ENCODE peak calls at places on chromosomes 1 and 21, in ten cellular contexts. One of them, this sample, is unnamed. For H3K36me3, the result is how much of the 10 kb centered on the place peaks cover.

GRCh38 chr1:61853545-61853944 is 111.3 kb downstream of the PATJ start:
- DNase-seq in IMR-90: peak
- DNase-seq in K562: no peak
- DNase-seq in GM23338: no peak
- DNase-seq in fibroblast of lung: peak
- DNase-seq in prostate gland: no peak
- DNase-seq in CD8-positive, alpha-beta memory T cell: no peak
- DNase-seq in OCI-LY7: peak
- DNase-seq in PC-3: peak
- DNase-seq in Panc1: no peak
- DNase-seq in this sample: peak

GRCh38 chr1:73065585-73065984 is 783.2 kb upstream of the NEGR1 start:
- DNase-seq in fibroblast of lung: peak
- DNase-seq in IMR-90: no peak
- DNase-seq in PC-3: peak
- DNase-seq in prostate gland: peak
- DNase-seq in K562: no peak
- DNase-seq in CD8-positive, alpha-beta memory T cell: no peak
- DNase-seq in OCI-LY7: no peak
- DNase-seq in GM23338: peak
- DNase-seq in Panc1: no peak
- DNase-seq in this sample: peak

GRCh38 chr1:228336308-228337030 is 70.2 kb downstream of the TRIM11 start:
- DNase-seq in OCI-LY7: no peak
- DNase-seq in prostate gland: no peak
- DNase-seq in Panc1: no peak
- DNase-seq in IMR-90: peak
- DNase-seq in GM23338: no peak
- DNase-seq in PC-3: no peak
- DNase-seq in fibroblast of lung: no peak
- DNase-seq in CD8-positive, alpha-beta memory T cell: no peak
- DNase-seq in K562: no peak
- DNase-seq in this sample: no peak

GRCh38 chr1:200290010-200290685 is 119.7 kb downstream of the ZNF281 start:
- DNase-seq in Panc1: no peak
- DNase-seq in K562: no peak
- DNase-seq in IMR-90: no peak
- DNase-seq in GM23338: peak
- DNase-seq in PC-3: peak
- DNase-seq in CD8-positive, alpha-beta memory T cell: no peak
- DNase-seq in prostate gland: no peak
- DNase-seq in OCI-LY7: peak
- DNase-seq in fibroblast of lung: no peak
- DNase-seq in this sample: peak

GRCh38 chr1:50268049-50268448 is 155.2 kb downstream of the DMRTA2 start:
- DNase-seq in Panc1: no peak
- DNase-seq in K562: no peak
- DNase-seq in IMR-90: no peak
- DNase-seq in fibroblast of lung: no peak
- DNase-seq in prostate gland: no peak
- DNase-seq in PC-3: peak
- DNase-seq in CD8-positive, alpha-beta memory T cell: no peak
- DNase-seq in GM23338: peak
- DNase-seq in OCI-LY7: peak
- DNase-seq in this sample: peak

GRCh38 chr1:58848818-58849411 is 65.1 kb upstream of the JUN start:
- DNase-seq in OCI-LY7: no peak
- DNase-seq in IMR-90: peak
- DNase-seq in Panc1: peak
- DNase-seq in PC-3: peak
- DNase-seq in K562: peak
- DNase-seq in CD8-positive, alpha-beta memory T cell: no peak
- DNase-seq in GM23338: peak
- DNase-seq in fibroblast of lung: peak
- DNase-seq in prostate gland: no peak
- DNase-seq in this sample: peak

GRCh38 chr1:100382657-100383056 is 30.4 kb downstream of the CDC14A start:
- DNase-seq in PC-3: no peak
- DNase-seq in prostate gland: no peak
- DNase-seq in Panc1: no peak
- DNase-seq in GM23338: no peak
- DNase-seq in K562: no peak
- DNase-seq in CD8-positive, alpha-beta memory T cell: no peak
- DNase-seq in fibroblast of lung: no peak
- DNase-seq in IMR-90: no peak
- DNase-seq in OCI-LY7: no peak
- DNase-seq in this sample: no peak

GRCh38 chr1:15066191-15066590 is 87.4 kb upstream of the TMEM51 start:
- DNase-seq in GM23338: no peak
- DNase-seq in K562: no peak
- DNase-seq in CD8-positive, alpha-beta memory T cell: no peak
- DNase-seq in fibroblast of lung: no peak
- DNase-seq in IMR-90: no peak
- DNase-seq in prostate gland: no peak
- DNase-seq in PC-3: no peak
- DNase-seq in OCI-LY7: no peak
- DNase-seq in Panc1: no peak
- DNase-seq in this sample: no peak

GRCh38 chr1:22080184-22080583 is 27.7 kb downstream of the CDC42 start:
- DNase-seq in OCI-LY7: no peak
- DNase-seq in PC-3: no peak
- DNase-seq in IMR-90: no peak
- DNase-seq in K562: no peak
- DNase-seq in GM23338: no peak
- DNase-seq in Panc1: no peak
- DNase-seq in CD8-positive, alpha-beta memory T cell: no peak
- DNase-seq in prostate gland: no peak
- DNase-seq in fibroblast of lung: no peak
- DNase-seq in this sample: no peak

GRCh38 chr1:112698366-112699310 is 8.3 kb downstream of the RHOC start:
- DNase-seq in OCI-LY7: no peak
- DNase-seq in K562: peak
- DNase-seq in PC-3: peak
- DNase-seq in GM23338: no peak
- DNase-seq in fibroblast of lung: no peak
- DNase-seq in prostate gland: peak
- DNase-seq in IMR-90: no peak
- DNase-seq in CD8-positive, alpha-beta memory T cell: no peak
- DNase-seq in Panc1: no peak
- DNase-seq in this sample: no peak

GRCh38 chr1:116920211-116920610 is 10.5 kb downstream of the PTGFRN start:
- DNase-seq in IMR-90: no peak
- DNase-seq in Panc1: no peak
- DNase-seq in CD8-positive, alpha-beta memory T cell: no peak
- DNase-seq in fibroblast of lung: no peak
- DNase-seq in prostate gland: no peak
- DNase-seq in K562: no peak
- DNase-seq in PC-3: peak
- DNase-seq in OCI-LY7: no peak
- DNase-seq in GM23338: no peak
- DNase-seq in this sample: no peak

GRCh38 chr1:19262047-19262446 is 10.4 kb downstream of the MRTO4 start:
- DNase-seq in CD8-positive, alpha-beta memory T cell: no peak
- DNase-seq in prostate gland: no peak
- DNase-seq in GM23338: no peak
- DNase-seq in K562: no peak
- DNase-seq in OCI-LY7: no peak
- DNase-seq in fibroblast of lung: no peak
- DNase-seq in IMR-90: no peak
- DNase-seq in Panc1: no peak
- DNase-seq in PC-3: no peak
- DNase-seq in this sample: no peak

GRCh38 chr1:19257178-19257914 is 5.7 kb downstream of the MRTO4 start:
- DNase-seq in GM23338: no peak
- DNase-seq in Panc1: no peak
- DNase-seq in IMR-90: no peak
- DNase-seq in OCI-LY7: no peak
- DNase-seq in prostate gland: no peak
- DNase-seq in fibroblast of lung: no peak
- DNase-seq in PC-3: no peak
- DNase-seq in CD8-positive, alpha-beta memory T cell: no peak
- DNase-seq in K562: no peak
- DNase-seq in this sample: no peak

GRCh38 chr1:19255288-19255687 is 3.7 kb downstream of the MRTO4 start:
- DNase-seq in PC-3: no peak
- DNase-seq in GM23338: no peak
- DNase-seq in CD8-positive, alpha-beta memory T cell: no peak
- DNase-seq in fibroblast of lung: no peak
- DNase-seq in Panc1: no peak
- DNase-seq in IMR-90: no peak
- DNase-seq in OCI-LY7: no peak
- DNase-seq in prostate gland: no peak
- DNase-seq in K562: no peak
- DNase-seq in this sample: no peak

GRCh38 chr1:19260211-19261138 is 8.9 kb downstream of the MRTO4 start:
- DNase-seq in PC-3: peak
- DNase-seq in prostate gland: no peak
- DNase-seq in GM23338: no peak
- DNase-seq in Panc1: no peak
- DNase-seq in fibroblast of lung: peak
- DNase-seq in K562: no peak
- DNase-seq in OCI-LY7: no peak
- DNase-seq in IMR-90: peak
- DNase-seq in CD8-positive, alpha-beta memory T cell: no peak
- DNase-seq in this sample: no peak

DNA sequence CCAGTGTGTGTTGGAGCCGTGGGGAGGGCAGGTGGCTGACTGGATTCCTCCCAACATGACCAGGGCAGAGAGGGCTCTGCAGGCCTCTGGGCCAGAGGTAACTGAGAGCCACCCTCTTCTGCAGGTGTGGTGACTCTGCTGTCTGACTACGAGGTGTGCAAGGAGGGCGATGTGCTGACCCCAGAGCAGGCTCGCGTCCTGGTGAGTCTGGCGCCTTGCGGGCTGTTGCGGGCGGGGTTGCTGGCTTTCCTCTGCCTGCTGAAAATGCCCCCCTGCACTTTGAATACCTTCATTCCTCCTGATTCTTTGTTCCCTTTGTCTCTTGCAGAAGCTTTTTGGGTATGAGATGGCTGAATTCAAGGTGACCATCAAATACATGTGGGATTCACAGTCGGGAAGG is 6.7 kb downstream of the MRTO4 start:
- DNase-seq in CD8-positive, alpha-beta memory T cell: no peak
- DNase-seq in prostate gland: no peak
- DNase-seq in K562: no peak
- DNase-seq in PC-3: no peak
- DNase-seq in IMR-90: no peak
- DNase-seq in fibroblast of lung: no peak
- DNase-seq in OCI-LY7: no peak
- DNase-seq in GM23338: no peak
- DNase-seq in Panc1: no peak
- DNase-seq in this sample: no peak
- H3K36me3 ChIP-seq in CD8-positive, alpha-beta memory T cell: under half
- H3K36me3 ChIP-seq in prostate gland: under half
- H3K36me3 ChIP-seq in K562: half or more
- H3K36me3 ChIP-seq in PC-3: half or more
- H3K36me3 ChIP-seq in IMR-90: under half
- H3K36me3 ChIP-seq in fibroblast of lung: under half
- H3K36me3 ChIP-seq in OCI-LY7: half or more
- H3K36me3 ChIP-seq in GM23338: under half
- H3K36me3 ChIP-seq in Panc1: under half
- H3K36me3 ChIP-seq in this sample: half or more

DNA sequence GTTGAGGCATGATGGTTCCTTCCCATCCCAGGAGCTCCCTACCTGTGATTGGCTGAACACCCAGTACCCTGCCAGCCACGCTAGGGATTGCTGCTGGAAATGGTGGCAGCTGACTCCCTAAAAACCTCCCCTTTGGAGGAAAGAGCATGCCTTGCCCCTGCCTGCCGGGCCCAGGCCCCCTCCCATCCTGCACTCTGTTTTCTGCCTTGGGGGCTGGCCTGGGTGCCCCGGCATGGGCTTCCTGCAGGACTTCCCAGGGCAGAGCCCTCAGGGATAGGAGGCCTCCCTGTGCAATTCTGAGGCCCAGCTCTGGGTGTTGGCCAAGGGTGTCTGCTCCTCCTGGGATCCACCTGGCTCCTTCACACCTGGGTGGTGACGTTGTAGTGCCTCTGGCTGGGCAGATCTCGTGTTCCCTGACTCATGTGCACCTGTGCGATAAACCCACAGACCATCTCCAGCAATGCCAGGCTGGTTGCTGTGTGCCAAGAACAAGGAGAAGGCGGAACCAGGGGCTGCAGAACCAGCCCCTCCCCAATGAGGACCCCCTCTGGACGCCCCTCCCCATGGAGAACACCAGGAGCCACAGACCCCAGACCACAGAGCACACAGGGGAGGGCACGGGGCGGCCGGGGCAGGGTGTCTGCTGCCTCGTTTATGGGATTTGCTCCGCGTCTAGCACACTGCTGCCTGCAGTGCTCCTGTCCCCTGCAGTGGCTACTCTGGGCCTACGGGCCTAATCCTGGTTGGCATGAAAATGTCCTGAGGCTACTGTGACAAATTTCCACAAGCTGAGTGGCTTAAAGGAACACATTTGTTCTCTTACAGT is 13.6 kb downstream of the CSTB start:
- DNase-seq in K562: no peak
- DNase-seq in PC-3: peak
- DNase-seq in OCI-LY7: no peak
- DNase-seq in IMR-90: no peak
- DNase-seq in Panc1: no peak
- DNase-seq in prostate gland: no peak
- DNase-seq in fibroblast of lung: no peak
- DNase-seq in GM23338: no peak
- DNase-seq in CD8-positive, alpha-beta memory T cell: no peak
- DNase-seq in this sample: no peak
- H3K4me3 ChIP-seq in K562: no peak
- H3K4me3 ChIP-seq in PC-3: no peak
- H3K4me3 ChIP-seq in OCI-LY7: no peak
- H3K4me3 ChIP-seq in IMR-90: no peak
- H3K4me3 ChIP-seq in Panc1: no peak
- H3K4me3 ChIP-seq in prostate gland: no peak
- H3K4me3 ChIP-seq in fibroblast of lung: no peak
- H3K4me3 ChIP-seq in GM23338: no peak
- H3K4me3 ChIP-seq in CD8-positive, alpha-beta memory T cell: no peak
- H3K4me3 ChIP-seq in this sample: no peak

DNA sequence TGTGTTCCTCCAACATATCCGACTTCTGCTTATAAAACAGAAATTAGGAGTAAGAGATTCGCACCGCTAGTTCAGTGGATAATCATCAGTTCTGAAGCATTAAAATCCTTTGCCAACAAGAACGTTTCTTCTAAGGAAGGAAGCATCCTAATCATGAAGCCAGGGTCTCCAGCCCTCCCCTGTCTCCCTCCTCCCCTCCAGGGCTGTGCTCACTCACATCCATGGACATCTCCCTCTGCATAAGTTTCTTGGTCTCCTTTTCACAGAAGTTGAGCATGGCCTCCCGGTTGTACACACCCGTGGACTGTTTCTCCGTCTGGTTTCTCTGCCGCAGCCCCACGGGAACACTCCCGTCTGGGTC is 505 bp downstream of the LMOD1 start:
- DNase-seq in fibroblast of lung: no peak
- DNase-seq in PC-3: no peak
- DNase-seq in CD8-positive, alpha-beta memory T cell: no peak
- DNase-seq in GM23338: no peak
- DNase-seq in OCI-LY7: no peak
- DNase-seq in K562: no peak
- DNase-seq in Panc1: no peak
- DNase-seq in prostate gland: no peak
- DNase-seq in IMR-90: no peak
- DNase-seq in this sample: no peak
- H3K27ac ChIP-seq in fibroblast of lung: peak
- H3K27ac ChIP-seq in PC-3: no peak
- H3K27ac ChIP-seq in CD8-positive, alpha-beta memory T cell: no peak
- H3K27ac ChIP-seq in GM23338: no peak
- H3K27ac ChIP-seq in OCI-LY7: no peak
- H3K27ac ChIP-seq in K562: no peak
- H3K27ac ChIP-seq in Panc1: no peak
- H3K27ac ChIP-seq in prostate gland: peak
- H3K27ac ChIP-seq in IMR-90: peak
- H3K27ac ChIP-seq in this sample: no peak

GRCh38 chr1:207808322-207808705 is 56.5 kb downstream of the CD46 start:
- DNase-seq in fibroblast of lung: no peak
- DNase-seq in OCI-LY7: no peak
- DNase-seq in GM23338: no peak
- DNase-seq in Panc1: no peak
- DNase-seq in K562: no peak
- DNase-seq in IMR-90: no peak
- DNase-seq in PC-3: no peak
- DNase-seq in prostate gland: peak
- DNase-seq in CD8-positive, alpha-beta memory T cell: no peak
- DNase-seq in this sample: no peak
- H3K36me3 ChIP-seq in fibroblast of lung: under half
- H3K36me3 ChIP-seq in OCI-LY7: under half
- H3K36me3 ChIP-seq in GM23338: under half
- H3K36me3 ChIP-seq in Panc1: under half
- H3K36me3 ChIP-seq in K562: under half
- H3K36me3 ChIP-seq in IMR-90: under half
- H3K36me3 ChIP-seq in PC-3: under half
- H3K36me3 ChIP-seq in prostate gland: under half
- H3K36me3 ChIP-seq in CD8-positive, alpha-beta memory T cell: half or more
- H3K36me3 ChIP-seq in this sample: under half